ENCODE peak calls at places on chromosome 6, in four cellular contexts. L is WTC11, X is K562, Y is HepG2. V is an unnamed sample.

GRCh38 chr6:150813993-150814359 is 51.5 kb upstream of the MTHFD1L start:
- DNase-seq in L (no peak), X (no peak), Y (peak), V (no peak)

GRCh38 chr6:139291813-139292619 is at the start of gene TXLNB:
- DNase-seq in L (peak), X (no peak), Y (no peak), V (peak)

GRCh38 chr6:45491048-45491447 is 113.3 kb upstream of the SUPT3H start:
- DNase-seq in L (no peak), X (no peak), Y (no peak), V (no peak)

GRCh38 chr6:71408966-71409723 is 120.5 kb downstream of the OGFRL1 start:
- DNase-seq in L (no peak), X (no peak), Y (no peak), V (no peak)

GRCh38 chr6:44926556-44926955 is 401.6 kb upstream of the RUNX2 start:
- DNase-seq in L (no peak), X (no peak), Y (no peak), V (no peak)

GRCh38 chr6:105832358-105832757 is 253.8 kb upstream of the PRDM1 start:
- DNase-seq in L (no peak), X (no peak), Y (no peak), V (no peak)

GRCh38 chr6:72322778-72323177 is 299.1 kb upstream of the KCNQ5 start:
- DNase-seq in L (no peak), X (no peak), Y (no peak), V (no peak)

GRCh38 chr6:170067257-170067656 is 223.6 kb downstream of the DLL1 start:
- DNase-seq in L (no peak), X (no peak), Y (no peak), V (no peak)

GRCh38 chr6:109121411-109121810 is 26.1 kb downstream of the CEP57L1 start:
- DNase-seq in L (no peak), X (no peak), Y (no peak), V (no peak)

GRCh38 chr6:48567016-48567415 is 456.0 kb upstream of the PTCHD4 start:
- DNase-seq in L (no peak), X (no peak), Y (no peak), V (no peak)

GRCh38 chr6:129859524-129859923 is 1.6 kb downstream of the TMEM244 start:
- DNase-seq in L (no peak), X (no peak), Y (no peak), V (no peak)

GRCh38 chr6:110232456-110232855 is 52.2 kb downstream of the CDC40 start:
- DNase-seq in L (no peak), X (no peak), Y (no peak), V (no peak)

GRCh38 chr6:110650755-110651154 is 164.5 kb downstream of the CDK19 start:
- DNase-seq in L (no peak), X (no peak), Y (no peak), V (no peak)

GRCh38 chr6:114339706-114340105 is 3.1 kb downstream of the HS3ST5 start:
- DNase-seq in L (no peak), X (no peak), Y (peak), V (no peak)

DNA sequence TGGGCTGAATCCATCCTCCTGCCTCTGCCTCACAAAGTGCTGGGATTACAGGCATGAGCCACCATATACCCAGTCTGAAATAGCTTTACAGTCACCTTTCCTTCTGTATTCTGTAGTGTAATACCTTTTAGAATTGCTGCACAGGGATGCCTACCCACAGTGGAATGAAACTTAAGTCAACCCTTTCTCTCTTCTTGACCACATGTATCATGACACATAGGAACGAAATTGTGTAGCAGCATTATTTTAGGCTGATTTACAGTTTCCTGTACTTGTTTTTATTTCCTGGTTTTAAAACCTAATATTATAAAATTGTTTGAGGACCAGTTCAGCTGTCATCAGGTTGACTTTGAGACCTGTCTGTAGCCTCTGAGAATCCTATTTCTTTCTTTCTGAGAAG is 297.8 kb downstream of the ZFAND3 start:
- DNase-seq in L (no peak), X (no peak), Y (no peak), V (no peak)
- TF ChIP-seq ELF4 in L (no peak), X (no peak), Y (no peak), V (no peak)

DNA sequence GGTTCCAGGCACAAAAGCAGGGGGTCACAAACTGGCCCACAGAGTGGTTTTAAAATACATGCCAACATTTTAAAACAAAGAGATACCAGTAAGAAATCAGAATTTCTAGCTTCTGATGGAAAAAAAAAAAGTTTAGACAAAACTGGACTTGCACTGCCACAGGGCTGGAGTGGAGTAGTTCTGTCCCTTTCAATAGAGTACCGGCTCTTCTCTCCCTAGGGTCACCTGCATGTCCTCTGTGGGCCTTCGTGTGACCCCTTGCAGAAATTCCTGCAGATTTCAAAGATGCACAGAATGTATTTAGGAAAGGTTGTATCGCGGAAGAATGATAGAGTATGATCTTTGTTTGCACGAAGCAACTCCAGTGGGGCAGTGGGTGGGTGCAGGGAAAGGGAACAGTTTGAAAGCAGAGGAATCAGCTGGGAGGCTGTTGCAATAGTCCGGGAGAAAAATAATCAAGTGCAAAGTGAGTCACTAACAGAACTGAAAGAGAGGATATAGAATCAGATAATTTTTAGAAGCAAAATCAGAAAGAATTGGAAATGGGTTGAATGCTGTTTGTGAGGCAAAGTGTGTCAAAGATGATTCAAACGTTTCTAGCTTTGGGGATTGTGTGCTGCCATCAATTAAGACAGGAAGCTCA is 97.3 kb upstream of the STXBP5 start:
- DNase-seq in L (no peak), X (no peak), Y (no peak), V (no peak)
- TF ChIP-seq ELF4 in L (no peak), X (no peak), Y (no peak), V (no peak)

GRCh38 chr6:160431231-160431630 is 83.1 kb downstream of the SLC22A3 start:
- DNase-seq in L (no peak), X (no peak), Y (no peak), V (no peak)
- TF ChIP-seq ELF4 in L (no peak), X (no peak), Y (no peak), V (no peak)

GRCh38 chr6:14382381-14383236 is 265.0 kb downstream of the CD83 start:
- DNase-seq in L (no peak), X (no peak), Y (no peak), V (no peak)
- TF ChIP-seq ELF4 in L (no peak), X (no peak), Y (no peak), V (no peak)

DNA sequence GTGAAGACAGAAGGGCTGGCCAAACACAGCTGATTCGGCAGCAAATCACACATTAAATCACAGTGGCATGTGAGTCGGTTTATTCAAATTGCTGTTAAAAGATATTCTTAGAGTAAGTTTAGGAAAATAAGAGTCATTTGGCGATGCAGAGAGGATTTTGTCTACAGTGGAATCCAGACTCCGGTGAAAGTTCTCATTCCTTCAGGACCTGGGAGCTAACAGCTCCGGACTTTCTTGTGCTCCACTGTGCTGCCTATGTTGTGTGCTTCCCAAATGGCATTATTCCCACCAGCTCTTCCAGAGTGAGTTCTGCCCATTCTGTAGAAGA is 1.5 kb upstream of the EPM2A start:
- DNase-seq in L (no peak), X (no peak), Y (no peak), V (no peak)
- TF ChIP-seq ELF4 in L (no peak), X (no peak), Y (no peak), V (no peak)

GRCh38 chr6:161959072-161959471 is 685.2 kb upstream of the AGPAT4 start:
- DNase-seq in L (no peak), X (no peak), Y (no peak), V (no peak)
- TF ChIP-seq ELF4 in L (no peak), X (no peak), Y (no peak), V (no peak)